ENCODE peak calls at places on chromosomes 13 and 19, in five cellular contexts. A is right cardiac atrium; G is stimulated activated CD4-positive, alpha-beta T cell treated with anti-CD3 and anti-CD28 coated beads, Interleukin-2, amount 100 ng/mL, for 48 hours; T is NCI-H1694; W is hepatic stellate cell. I is an unnamed sample.

GRCh38 chr13:99136427-99136954 is 64.2 kb upstream of the UBAC2 start:
- DNase-seq in G (no peak), W (no peak), A (no peak), T (no peak), I (no peak)

GRCh38 chr13:98508280-98509074 is 68.4 kb downstream of the STK24 start:
- DNase-seq in W (no peak), G (no peak), T (no peak), A (no peak), I (no peak)

GRCh38 chr13:25468330-25469178 is 96.8 kb downstream of the ATP8A2 start:
- DNase-seq in T (peak), G (no peak), W (no peak), A (peak), I (no peak)

GRCh38 chr13:20387441-20387971 is 138.2 kb downstream of the CRYL1 start:
- DNase-seq in G (no peak), T (no peak), A (no peak), W (no peak), I (no peak)

GRCh38 chr19:13978306-13978705 is 26.0 kb downstream of the DCAF15 start:
- DNase-seq in A (peak), G (no peak), T (no peak), W (no peak), I (no peak)

GRCh38 chr19:798415-799075 is 1.3 kb downstream of the PTBP1 start:
- DNase-seq in W (no peak), A (peak), T (no peak), G (no peak), I (peak)

GRCh38 chr13:65532231-65532630 is 1697.9 kb downstream of the PCDH9 start:
- DNase-seq in W (no peak), G (no peak), T (no peak), A (no peak), I (no peak)

GRCh38 chr19:35757231-35757748 is 461 bp upstream of the HSPB6 start:
- DNase-seq in A (peak), G (no peak), T (peak), W (peak), I (peak)

GRCh38 chr13:56015919-56016318 is 1124.8 kb upstream of the PRR20A start:
- DNase-seq in W (no peak), G (no peak), T (no peak), A (no peak), I (no peak)

GRCh38 chr19:14354445-14354844 is 26.8 kb upstream of the ADGRE5 start:
- DNase-seq in W (peak), T (no peak), G (no peak), A (no peak), I (no peak)

GRCh38 chr13:26707122-26708006 is 53.2 kb downstream of the GPR12 start:
- DNase-seq in W (peak), G (no peak), A (no peak), T (peak), I (peak)

GRCh38 chr13:71789952-71790351 is 77.1 kb downstream of the DACH1 start:
- DNase-seq in T (no peak), G (no peak), W (no peak), A (no peak), I (no peak)

GRCh38 chr13:98454389-98454881 is 122.5 kb downstream of the STK24 start:
- DNase-seq in W (peak), G (no peak), A (no peak), T (peak), I (no peak)

GRCh38 chr19:8090932-8091331 is 38.4 kb downstream of the CCL25 start:
- DNase-seq in A (no peak), G (no peak), W (no peak), T (no peak), I (no peak)